ENCODE peak calls at places on chromosome 19, in eight cellular contexts. H is neural progenitor cell; M is effector memory CD4-positive, alpha-beta T cell; N is left ventricle myocardium inferior; K is vagina; S is heart left ventricle; Z is HAP-1; Y is upper lobe of left lung. I is an unnamed sample.

GRCh38 chr19:28606269-28607032 is 606.5 kb downstream of the UQCRFS1 start:
- DNase-seq in S (no peak), N (no peak), H (no peak), M (no peak), Y (no peak), Z (no peak), K (peak; percentile 81), I (no peak)

GRCh38 chr19:3556978-3557460 is 367 bp downstream of the MFSD12 start:
- DNase-seq in Y (peak; percentile 49), H (peak; percentile 67), N (no peak), M (peak; percentile 60), K (no peak), S (no peak), Z (peak; percentile 58), I (peak; percentile 55)

GRCh38 chr19:54218960-54219661 is 3.7 kb downstream of the LILRB3 start:
- DNase-seq in K (no peak), Y (no peak), S (no peak), Z (no peak), N (no peak), H (no peak), M (no peak), I (no peak)

GRCh38 chr19:4181053-4181508 is 1.3 kb downstream of the SIRT6 start:
- DNase-seq in Y (no peak), M (no peak), K (no peak), Z (no peak), H (no peak), N (no peak), S (no peak), I (no peak)

GRCh38 chr19:32469796-32470195 is 64.2 kb downstream of the DPY19L3 start:
- DNase-seq in M (no peak), Z (no peak), N (no peak), S (no peak), Y (no peak), K (no peak), H (no peak), I (no peak)

GRCh38 chr19:16771618-16772017 is 52.0 kb downstream of the NWD1 start:
- DNase-seq in K (no peak), Y (peak; percentile 82), H (peak; percentile 92), S (no peak), M (peak; percentile 57), N (peak; percentile 59), Z (peak; percentile 91), I (peak; percentile 73)

GRCh38 chr19:14093117-14093784 is 2.7 kb upstream of the SAMD1 start:
- DNase-seq in N (no peak), K (no peak), M (no peak), Z (no peak), Y (no peak), H (no peak), S (no peak), I (no peak)

GRCh38 chr19:16896913-16897571 is 8.2 kb downstream of the F2RL3 start:
- DNase-seq in H (peak; percentile 98), M (peak; percentile 54), K (no peak), N (peak; percentile 94), Y (peak; percentile 88), S (peak; percentile 97), Z (peak; percentile 91), I (peak; percentile 38)

GRCh38 chr19:43290568-43291359 is 21.4 kb upstream of the PSG9 start:
- DNase-seq in S (no peak), K (no peak), Y (no peak), H (no peak), N (no peak), Z (no peak), M (no peak), I (no peak)

GRCh38 chr19:54448037-54448773 is 794 bp upstream of the LENG8 start:
- DNase-seq in Y (no peak), M (peak; percentile 31), K (no peak), S (peak; percentile 78), Z (peak; percentile 69), N (peak; percentile 52), H (peak; percentile 75), I (no peak)

GRCh38 chr19:47510516-47511127 is 4.2 kb downstream of the NAPA start:
- DNase-seq in S (peak; percentile 28), M (no peak), N (no peak), H (no peak), Z (no peak), Y (no peak), K (no peak), I (no peak)

GRCh38 chr19:58248886-58249285 is 20.2 kb downstream of the ZNF544 start:
- DNase-seq in Z (no peak), M (no peak), Y (no peak), S (no peak), K (no peak), N (no peak), H (no peak), I (no peak)
- H3K9me3 ChIP-seq in Z (peaks cover 26% of the 10 kb centered on the region), M (peaks cover 63% of the 10 kb centered on the region), Y (peaks cover 100% of the 10 kb centered on the region), S (peaks cover 4% of the 10 kb centered on the region), K (peaks cover 96% of the 10 kb centered on the region), N (peaks cover 100% of the 10 kb centered on the region), H (peaks cover 51% of the 10 kb centered on the region), I (peaks cover 26% of the 10 kb centered on the region)

GRCh38 chr19:24101459-24102122 is 14.6 kb downstream of the ZNF254 start:
- DNase-seq in M (no peak), K (no peak), H (no peak), Y (no peak), Z (no peak), N (no peak), S (no peak), I (no peak)

GRCh38 chr19:24099829-24100228 is 12.8 kb downstream of the ZNF254 start:
- DNase-seq in K (no peak), H (no peak), Y (no peak), Z (no peak), N (no peak), S (no peak), M (no peak), I (no peak)

DNA sequence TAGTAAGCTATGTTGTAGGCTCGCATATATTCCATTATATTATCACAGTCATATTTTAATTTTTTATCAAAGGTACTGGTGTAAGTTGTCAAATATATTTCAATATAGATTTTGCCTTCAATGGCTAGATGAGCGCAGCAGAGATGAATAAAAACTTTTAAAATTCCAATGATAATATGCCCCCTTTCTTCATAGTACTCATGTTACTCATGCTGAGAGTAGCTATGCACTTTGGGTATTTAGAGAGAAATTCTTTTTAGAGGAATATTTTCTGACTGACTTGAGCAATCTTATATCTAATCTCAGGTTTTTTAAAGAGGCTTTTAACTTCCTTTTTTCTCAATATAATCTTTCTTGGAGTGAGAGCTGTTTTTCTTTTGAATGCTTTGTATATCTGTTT is 11.4 kb downstream of the ZNF254 start:
- DNase-seq in M (no peak), S (no peak), Z (no peak), N (no peak), Y (no peak), K (no peak), H (no peak), I (no peak)
- H3K9me3 ChIP-seq in M (no peaks in the 10 kb centered on the region), S (no peaks in the 10 kb centered on the region), Z (no peaks in the 10 kb centered on the region), N (no peaks in the 10 kb centered on the region), Y (no peaks in the 10 kb centered on the region), K (no peaks in the 10 kb centered on the region), H (no peaks in the 10 kb centered on the region), I (peaks cover 4% of the 10 kb centered on the region)

DNA sequence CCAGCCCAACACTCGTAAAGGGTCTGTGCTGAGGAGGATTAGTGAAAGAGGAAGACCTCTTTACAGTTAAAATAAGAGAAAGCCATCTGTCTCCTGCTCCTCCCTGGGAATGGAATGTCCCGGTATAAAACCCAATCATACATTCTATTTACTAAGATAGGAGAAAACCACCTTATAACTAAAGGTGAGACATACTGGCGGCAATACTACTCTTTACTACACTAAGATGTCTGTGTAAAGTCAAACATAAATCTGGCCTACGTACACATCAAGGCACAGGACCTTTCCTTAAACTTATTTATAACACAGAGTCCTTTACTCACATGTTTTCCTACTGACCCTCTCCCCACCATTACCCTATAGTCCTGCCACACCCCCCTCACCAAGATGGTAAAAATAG is 3.3 kb downstream of the ZNF350 start:
- DNase-seq in Y (no peak), Z (no peak), S (no peak), K (no peak), H (no peak), M (no peak), N (no peak), I (no peak)
- H3K9me3 ChIP-seq in Y (peaks cover 34% of the 10 kb centered on the region), Z (peaks cover 2% of the 10 kb centered on the region), S (no peaks in the 10 kb centered on the region), K (peaks cover 32% of the 10 kb centered on the region), H (no peaks in the 10 kb centered on the region), M (peaks cover 61% of the 10 kb centered on the region), N (peaks cover 78% of the 10 kb centered on the region), I (peaks cover 46% of the 10 kb centered on the region)

GRCh38 chr19:44435441-44435840 is 12.8 kb downstream of the ZNF229 start:
- DNase-seq in H (no peak), S (no peak), Y (no peak), M (no peak), Z (no peak), K (no peak), N (no peak), I (no peak)

DNA sequence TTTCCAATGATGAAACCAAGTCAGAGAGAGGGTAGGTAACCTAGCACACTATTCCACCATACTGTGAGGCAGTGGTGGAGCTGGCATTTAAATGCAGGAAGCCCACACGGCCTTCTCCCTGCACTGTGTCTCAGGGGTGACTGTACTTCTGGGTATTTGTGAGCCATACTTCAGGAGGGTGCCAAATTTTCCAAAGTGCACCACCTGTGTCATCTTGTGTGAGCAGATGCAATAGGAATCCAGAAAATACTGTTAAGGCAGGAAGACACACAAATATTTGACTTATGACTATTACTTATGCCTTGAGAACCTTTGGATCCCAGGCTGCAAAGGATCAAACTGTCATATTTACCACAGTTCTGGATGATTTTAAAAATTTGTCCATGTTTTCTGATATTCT is 17.3 kb downstream of the ZNF229 start:
- DNase-seq in M (no peak), N (no peak), K (no peak), S (no peak), Z (no peak), Y (no peak), H (no peak), I (no peak)
- H3K9me3 ChIP-seq in M (peaks cover 6% of the 10 kb centered on the region), N (peaks cover 100% of the 10 kb centered on the region), K (peaks cover 59% of the 10 kb centered on the region), S (no peaks in the 10 kb centered on the region), Z (no peaks in the 10 kb centered on the region), Y (peaks cover 28% of the 10 kb centered on the region), H (no peaks in the 10 kb centered on the region), I (peaks cover 10% of the 10 kb centered on the region)

GRCh38 chr19:30455881-30456280 is 83.7 kb downstream of the ZNF536 start:
- DNase-seq in S (no peak), H (no peak), M (no peak), K (no peak), Y (no peak), Z (no peak), N (no peak), I (no peak)

GRCh38 chr19:30457484-30457883 is 85.3 kb downstream of the ZNF536 start:
- DNase-seq in S (no peak), K (no peak), M (no peak), Y (no peak), H (no peak), Z (no peak), N (no peak), I (no peak)

GRCh38 chr19:30464162-30464561 is 92.0 kb downstream of the ZNF536 start:
- DNase-seq in M (no peak), S (no peak), Z (no peak), Y (no peak), K (no peak), N (no peak), H (no peak), I (no peak)

DNA sequence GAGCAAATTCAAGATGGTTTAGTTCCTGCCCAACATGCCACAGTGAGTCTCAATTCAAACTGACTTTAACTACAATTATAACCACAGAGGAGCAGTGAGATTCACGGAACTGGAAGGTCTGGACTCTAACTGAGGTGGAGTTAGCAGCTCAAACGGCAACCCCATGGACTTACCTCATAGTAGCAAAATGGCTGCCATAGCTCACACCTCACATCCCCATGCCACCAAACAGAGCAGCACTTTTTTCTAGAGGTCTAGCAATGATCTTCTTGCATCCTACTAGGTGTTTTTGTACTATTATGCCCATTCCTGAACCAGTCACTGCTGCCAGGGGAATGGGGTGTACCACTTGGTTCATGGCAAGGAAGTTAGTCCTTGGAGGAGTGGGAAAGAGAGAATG is 87.7 kb downstream of the ZNF536 start:
- DNase-seq in S (no peak), N (no peak), Z (no peak), K (no peak), M (no peak), Y (no peak), H (no peak), I (no peak)
- H3K9me3 ChIP-seq in S (no peaks in the 10 kb centered on the region), N (no peaks in the 10 kb centered on the region), Z (no peaks in the 10 kb centered on the region), K (no peaks in the 10 kb centered on the region), M (no peaks in the 10 kb centered on the region), Y (no peaks in the 10 kb centered on the region), H (no peaks in the 10 kb centered on the region), I (no peaks in the 10 kb centered on the region)

I was measured in T-helper 17 cell.